ENCODE peak calls at places on chromosomes 7 and 10, in nine cellular contexts. One of them, this sample, is unnamed.
A peak's percentile ranks its signal among the peaks of the same experiment; 100 is the strongest.

GRCh38 chr7:36840930-36841329 is 116.6 kb upstream of the AOAH start:
- DNase-seq in left lung: no peak
- DNase-seq in GM06990: no peak
- DNase-seq in stimulated activated CD4-positive, alpha-beta T cell treated with anti-CD3 and anti-CD28 coated beads, Interleukin-2, amount 100 ng/mL, for 48 hours: no peak
- DNase-seq in thoracic aorta: no peak
- DNase-seq in activated effector memory CD4-positive, alpha-beta T cell treated with Interleukin-2 at 50 U/mL for 16 hours: no peak
- DNase-seq in C1 segment of cervical spinal cord: no peak
- DNase-seq in EH: no peak
- DNase-seq in activated T-helper 1 cell treated with Interleukin-2 at 50 U/mL for 16 hours: no peak
- DNase-seq in this sample: no peak

GRCh38 chr10:124227306-124228016 is 134.1 kb upstream of the CHST15 start:
- DNase-seq in left lung: no peak
- DNase-seq in GM06990: no peak
- DNase-seq in stimulated activated CD4-positive, alpha-beta T cell treated with anti-CD3 and anti-CD28 coated beads, Interleukin-2, amount 100 ng/mL, for 48 hours: no peak
- DNase-seq in thoracic aorta: no peak
- DNase-seq in activated effector memory CD4-positive, alpha-beta T cell treated with Interleukin-2 at 50 U/mL for 16 hours: no peak
- DNase-seq in C1 segment of cervical spinal cord: no peak
- DNase-seq in EH: no peak
- DNase-seq in activated T-helper 1 cell treated with Interleukin-2 at 50 U/mL for 16 hours: no peak
- DNase-seq in this sample: no peak

GRCh38 chr10:68096913-68097509 is 12.3 kb upstream of the MYPN start:
- DNase-seq in left lung: no peak
- DNase-seq in GM06990: no peak
- DNase-seq in stimulated activated CD4-positive, alpha-beta T cell treated with anti-CD3 and anti-CD28 coated beads, Interleukin-2, amount 100 ng/mL, for 48 hours: no peak
- DNase-seq in thoracic aorta: no peak
- DNase-seq in activated effector memory CD4-positive, alpha-beta T cell treated with Interleukin-2 at 50 U/mL for 16 hours: no peak
- DNase-seq in C1 segment of cervical spinal cord: no peak
- DNase-seq in EH: peak; percentile 94
- DNase-seq in activated T-helper 1 cell treated with Interleukin-2 at 50 U/mL for 16 hours: no peak
- DNase-seq in this sample: no peak

GRCh38 chr7:150952331-150953050 is 25.6 kb downstream of the KCNH2 start:
- DNase-seq in left lung: peak; percentile 71
- DNase-seq in GM06990: no peak
- DNase-seq in stimulated activated CD4-positive, alpha-beta T cell treated with anti-CD3 and anti-CD28 coated beads, Interleukin-2, amount 100 ng/mL, for 48 hours: no peak
- DNase-seq in thoracic aorta: no peak
- DNase-seq in activated effector memory CD4-positive, alpha-beta T cell treated with Interleukin-2 at 50 U/mL for 16 hours: no peak
- DNase-seq in C1 segment of cervical spinal cord: no peak
- DNase-seq in EH: no peak
- DNase-seq in activated T-helper 1 cell treated with Interleukin-2 at 50 U/mL for 16 hours: no peak
- DNase-seq in this sample: no peak

GRCh38 chr7:105521027-105521730 is 892 bp downstream of the PUS7 start:
- DNase-seq in left lung: peak; percentile 89
- DNase-seq in GM06990: peak; percentile 76
- DNase-seq in stimulated activated CD4-positive, alpha-beta T cell treated with anti-CD3 and anti-CD28 coated beads, Interleukin-2, amount 100 ng/mL, for 48 hours: peak; percentile 45
- DNase-seq in thoracic aorta: peak; percentile 25
- DNase-seq in activated effector memory CD4-positive, alpha-beta T cell treated with Interleukin-2 at 50 U/mL for 16 hours: peak; percentile 16
- DNase-seq in C1 segment of cervical spinal cord: peak; percentile 33
- DNase-seq in EH: peak; percentile 75
- DNase-seq in activated T-helper 1 cell treated with Interleukin-2 at 50 U/mL for 16 hours: no peak
- DNase-seq in this sample: peak; percentile 65

GRCh38 chr10:127117125-127117524 is 79.3 kb downstream of the INSYN2A start:
- DNase-seq in left lung: no peak
- DNase-seq in GM06990: no peak
- DNase-seq in stimulated activated CD4-positive, alpha-beta T cell treated with anti-CD3 and anti-CD28 coated beads, Interleukin-2, amount 100 ng/mL, for 48 hours: peak; percentile 21
- DNase-seq in thoracic aorta: no peak
- DNase-seq in activated effector memory CD4-positive, alpha-beta T cell treated with Interleukin-2 at 50 U/mL for 16 hours: no peak
- DNase-seq in C1 segment of cervical spinal cord: no peak
- DNase-seq in EH: peak; percentile 69
- DNase-seq in activated T-helper 1 cell treated with Interleukin-2 at 50 U/mL for 16 hours: no peak
- DNase-seq in this sample: peak; percentile 58

GRCh38 chr7:22814261-22815208 is 8.1 kb downstream of the TOMM7 start:
- DNase-seq in left lung: no peak
- DNase-seq in GM06990: no peak
- DNase-seq in stimulated activated CD4-positive, alpha-beta T cell treated with anti-CD3 and anti-CD28 coated beads, Interleukin-2, amount 100 ng/mL, for 48 hours: no peak
- DNase-seq in thoracic aorta: no peak
- DNase-seq in activated effector memory CD4-positive, alpha-beta T cell treated with Interleukin-2 at 50 U/mL for 16 hours: no peak
- DNase-seq in C1 segment of cervical spinal cord: no peak
- DNase-seq in EH: peak; percentile 63
- DNase-seq in activated T-helper 1 cell treated with Interleukin-2 at 50 U/mL for 16 hours: no peak
- DNase-seq in this sample: no peak

GRCh38 chr7:143514995-143515735 is 37.5 kb downstream of the TAS2R41 start:
- DNase-seq in left lung: no peak
- DNase-seq in GM06990: no peak
- DNase-seq in stimulated activated CD4-positive, alpha-beta T cell treated with anti-CD3 and anti-CD28 coated beads, Interleukin-2, amount 100 ng/mL, for 48 hours: no peak
- DNase-seq in thoracic aorta: no peak
- DNase-seq in activated effector memory CD4-positive, alpha-beta T cell treated with Interleukin-2 at 50 U/mL for 16 hours: no peak
- DNase-seq in C1 segment of cervical spinal cord: no peak
- DNase-seq in EH: peak; percentile 83
- DNase-seq in activated T-helper 1 cell treated with Interleukin-2 at 50 U/mL for 16 hours: no peak
- DNase-seq in this sample: no peak

GRCh38 chr10:23556727-23557440 is 118.0 kb downstream of the OTUD1 start:
- DNase-seq in left lung: no peak
- DNase-seq in GM06990: no peak
- DNase-seq in stimulated activated CD4-positive, alpha-beta T cell treated with anti-CD3 and anti-CD28 coated beads, Interleukin-2, amount 100 ng/mL, for 48 hours: no peak
- DNase-seq in thoracic aorta: no peak
- DNase-seq in activated effector memory CD4-positive, alpha-beta T cell treated with Interleukin-2 at 50 U/mL for 16 hours: no peak
- DNase-seq in C1 segment of cervical spinal cord: no peak
- DNase-seq in EH: peak; percentile 47
- DNase-seq in activated T-helper 1 cell treated with Interleukin-2 at 50 U/mL for 16 hours: no peak
- DNase-seq in this sample: peak; percentile 28

GRCh38 chr10:37639200-37639599 is 218.2 kb downstream of the ZNF248 start:
- DNase-seq in left lung: peak; percentile 56
- DNase-seq in GM06990: no peak
- DNase-seq in stimulated activated CD4-positive, alpha-beta T cell treated with anti-CD3 and anti-CD28 coated beads, Interleukin-2, amount 100 ng/mL, for 48 hours: no peak
- DNase-seq in thoracic aorta: no peak
- DNase-seq in activated effector memory CD4-positive, alpha-beta T cell treated with Interleukin-2 at 50 U/mL for 16 hours: no peak
- DNase-seq in C1 segment of cervical spinal cord: no peak
- DNase-seq in EH: no peak
- DNase-seq in activated T-helper 1 cell treated with Interleukin-2 at 50 U/mL for 16 hours: no peak
- DNase-seq in this sample: no peak

GRCh38 chr7:158976849-158977593 is 120.7 kb downstream of the DYNC2I1 start:
- DNase-seq in left lung: no peak
- DNase-seq in GM06990: peak; percentile 61
- DNase-seq in stimulated activated CD4-positive, alpha-beta T cell treated with anti-CD3 and anti-CD28 coated beads, Interleukin-2, amount 100 ng/mL, for 48 hours: peak; percentile 93
- DNase-seq in thoracic aorta: peak; percentile 62
- DNase-seq in activated effector memory CD4-positive, alpha-beta T cell treated with Interleukin-2 at 50 U/mL for 16 hours: peak; percentile 78
- DNase-seq in C1 segment of cervical spinal cord: no peak
- DNase-seq in EH: peak; percentile 81
- DNase-seq in activated T-helper 1 cell treated with Interleukin-2 at 50 U/mL for 16 hours: peak; percentile 75
- DNase-seq in this sample: peak; percentile 97